ENCODE peak calls at places on chromosomes 1 and 21, in five cellular contexts. S is glutamatergic neuron; E is AG08395; A is CD8-positive, alpha-beta memory T cell; M is D341Med. C is an unnamed sample.

GRCh38 chr1:228334954-228335353 is 71.7 kb downstream of the TRIM11 start:
- DNase-seq in S (peak; percentile 12), E (no peak), A (no peak), M (no peak), C (no peak)

GRCh38 chr1:7586031-7586941 is 184.8 kb upstream of the VAMP3 start:
- DNase-seq in S (no peak), E (no peak), A (no peak), M (no peak), C (no peak)

GRCh38 chr1:228370941-228371740 is 35.5 kb downstream of the TRIM11 start:
- DNase-seq in S (peak; percentile 13), E (no peak), A (no peak), M (no peak), C (no peak)

GRCh38 chr1:210464519-210465039 is 135.9 kb downstream of the HHAT start:
- DNase-seq in S (no peak), E (no peak), A (no peak), M (no peak), C (peak; percentile 43)

GRCh38 chr1:205701891-205702290 is 21.6 kb upstream of the SLC45A3 start:
- DNase-seq in S (no peak), E (no peak), A (no peak), M (no peak), C (no peak)

GRCh38 chr1:150281221-150281757 is 1.1 kb upstream of the CIART start:
- DNase-seq in S (peak; percentile 76), E (peak; percentile 57), A (peak; percentile 31), M (peak; percentile 73), C (peak; percentile 82)

GRCh38 chr21:39175154-39175553 is 8.1 kb downstream of the PSMG1 start:
- DNase-seq in S (no peak), E (peak; percentile 31), A (no peak), M (no peak), C (peak; percentile 27)

GRCh38 chr1:92994105-92994712 is 32.9 kb upstream of the DIPK1A start:
- DNase-seq in S (peak; percentile 28), E (peak; percentile 76), A (peak; percentile 68), M (peak; percentile 61), C (peak; percentile 96)

GRCh38 chr1:213982814-213983588 is 4.8 kb upstream of the PROX1 start:
- DNase-seq in S (peak; percentile 86), E (no peak), A (no peak), M (peak; percentile 45), C (peak; percentile 63)

GRCh38 chr1:162391790-162392563 is 10.4 kb downstream of the C1orf226 start:
- DNase-seq in S (peak; percentile 44), E (peak; percentile 53), A (no peak), M (peak; percentile 62), C (peak; percentile 97)

GRCh38 chr1:240109130-240109529 is 17.4 kb downstream of the FMN2 start:
- DNase-seq in S (no peak), E (no peak), A (no peak), M (no peak), C (no peak)

GRCh38 chr1:228735871-228736586 is 750 bp downstream of the RHOU start:
- DNase-seq in S (peak; percentile 49), E (peak; percentile 41), A (peak; percentile 2), M (peak; percentile 45), C (peak; percentile 64)

GRCh38 chr1:155017021-155017945 is 14.7 kb downstream of the ZBTB7B start:
- DNase-seq in S (peak; percentile 93), E (peak; percentile 86), A (peak; percentile 82), M (peak; percentile 97), C (peak; percentile 99)